ENCODE peak calls at places on chromosomes 6 and 20, in ten cellular contexts. One of them, this sample, is unnamed.

GRCh38 chr20:37354210-37355195 is 8.6 kb downstream of the SRC start:
- DNase-seq in MM.1S: no peak
- DNase-seq in thyroid gland: no peak
- DNase-seq in left lung: peak; percentile 22
- DNase-seq in IMR-90: no peak
- DNase-seq in tibial nerve: no peak
- DNase-seq in brain microvascular endothelial cell: no peak
- DNase-seq in left ventricle myocardium inferior: no peak
- DNase-seq in prostate gland: no peak
- DNase-seq in ascending aorta: no peak
- DNase-seq in this sample: no peak

GRCh38 chr20:24634855-24635254 is 165.4 kb downstream of the SYNDIG1 start:
- DNase-seq in thyroid gland: peak; percentile 55
- DNase-seq in tibial nerve: no peak
- DNase-seq in left lung: no peak
- DNase-seq in prostate gland: no peak
- DNase-seq in left ventricle myocardium inferior: no peak
- DNase-seq in ascending aorta: no peak
- DNase-seq in brain microvascular endothelial cell: peak; percentile 81
- DNase-seq in IMR-90: peak; percentile 94
- DNase-seq in MM.1S: no peak
- DNase-seq in this sample: peak; percentile 23

GRCh38 chr6:53095716-53096115 is 30.5 kb downstream of the FBXO9 start:
- DNase-seq in brain microvascular endothelial cell: no peak
- DNase-seq in ascending aorta: no peak
- DNase-seq in IMR-90: peak; percentile 64
- DNase-seq in thyroid gland: no peak
- DNase-seq in tibial nerve: no peak
- DNase-seq in left lung: no peak
- DNase-seq in MM.1S: no peak
- DNase-seq in prostate gland: no peak
- DNase-seq in left ventricle myocardium inferior: no peak
- DNase-seq in this sample: no peak

GRCh38 chr6:117007659-117008058 is 130.6 kb downstream of the RFX6 start:
- DNase-seq in brain microvascular endothelial cell: no peak
- DNase-seq in left lung: no peak
- DNase-seq in prostate gland: no peak
- DNase-seq in thyroid gland: no peak
- DNase-seq in IMR-90: no peak
- DNase-seq in left ventricle myocardium inferior: no peak
- DNase-seq in tibial nerve: no peak
- DNase-seq in ascending aorta: no peak
- DNase-seq in MM.1S: no peak
- DNase-seq in this sample: no peak

GRCh38 chr6:166025149-166025898 is 142.3 kb downstream of the TBXT start:
- DNase-seq in prostate gland: no peak
- DNase-seq in MM.1S: no peak
- DNase-seq in tibial nerve: no peak
- DNase-seq in brain microvascular endothelial cell: peak; percentile 92
- DNase-seq in thyroid gland: peak; percentile 91
- DNase-seq in IMR-90: peak; percentile 91
- DNase-seq in left lung: no peak
- DNase-seq in left ventricle myocardium inferior: peak; percentile 36
- DNase-seq in ascending aorta: no peak
- DNase-seq in this sample: no peak

GRCh38 chr6:6635869-6636268 is 47.3 kb downstream of the LY86 start:
- DNase-seq in IMR-90: no peak
- DNase-seq in tibial nerve: no peak
- DNase-seq in left ventricle myocardium inferior: no peak
- DNase-seq in left lung: no peak
- DNase-seq in thyroid gland: no peak
- DNase-seq in brain microvascular endothelial cell: no peak
- DNase-seq in MM.1S: no peak
- DNase-seq in ascending aorta: no peak
- DNase-seq in prostate gland: no peak
- DNase-seq in this sample: no peak

GRCh38 chr6:134173936-134174789 is 121.7 kb upstream of the SLC2A12 start:
- DNase-seq in MM.1S: peak; percentile 80
- DNase-seq in tibial nerve: peak; percentile 96
- DNase-seq in left ventricle myocardium inferior: peak; percentile 83
- DNase-seq in ascending aorta: no peak
- DNase-seq in thyroid gland: peak; percentile 88
- DNase-seq in left lung: peak; percentile 82
- DNase-seq in brain microvascular endothelial cell: peak; percentile 75
- DNase-seq in prostate gland: peak; percentile 82
- DNase-seq in IMR-90: peak; percentile 83
- DNase-seq in this sample: peak; percentile 65

GRCh38 chr20:61448396-61448795 is 196.3 kb downstream of the CDH4 start:
- DNase-seq in tibial nerve: no peak
- DNase-seq in IMR-90: no peak
- DNase-seq in left ventricle myocardium inferior: no peak
- DNase-seq in brain microvascular endothelial cell: no peak
- DNase-seq in left lung: no peak
- DNase-seq in ascending aorta: no peak
- DNase-seq in MM.1S: no peak
- DNase-seq in prostate gland: no peak
- DNase-seq in thyroid gland: no peak
- DNase-seq in this sample: no peak

GRCh38 chr6:112348891-112349736 is 2.0 kb downstream of the RFPL4B start:
- DNase-seq in brain microvascular endothelial cell: no peak
- DNase-seq in thyroid gland: no peak
- DNase-seq in MM.1S: no peak
- DNase-seq in left lung: no peak
- DNase-seq in tibial nerve: no peak
- DNase-seq in prostate gland: no peak
- DNase-seq in ascending aorta: no peak
- DNase-seq in left ventricle myocardium inferior: no peak
- DNase-seq in IMR-90: no peak
- DNase-seq in this sample: no peak

GRCh38 chr6:2531426-2532208 is 219.1 kb downstream of the MYLK4 start:
- DNase-seq in brain microvascular endothelial cell: peak; percentile 88
- DNase-seq in left lung: no peak
- DNase-seq in IMR-90: peak; percentile 94
- DNase-seq in left ventricle myocardium inferior: no peak
- DNase-seq in thyroid gland: no peak
- DNase-seq in ascending aorta: no peak
- DNase-seq in MM.1S: no peak
- DNase-seq in tibial nerve: no peak
- DNase-seq in prostate gland: no peak
- DNase-seq in this sample: peak; percentile 31

GRCh38 chr6:36874443-36875249 is at the start of gene PPIL1:
- DNase-seq in thyroid gland: peak; percentile 81
- DNase-seq in IMR-90: peak; percentile 90
- DNase-seq in prostate gland: peak; percentile 75
- DNase-seq in MM.1S: peak; percentile 88
- DNase-seq in left lung: peak; percentile 78
- DNase-seq in left ventricle myocardium inferior: peak; percentile 78
- DNase-seq in brain microvascular endothelial cell: peak; percentile 85
- DNase-seq in tibial nerve: peak; percentile 77
- DNase-seq in ascending aorta: peak; percentile 29
- DNase-seq in this sample: peak; percentile 94

GRCh38 chr6:38192011-38192410 is 372.5 kb downstream of the ZFAND3 start:
- DNase-seq in prostate gland: no peak
- DNase-seq in brain microvascular endothelial cell: no peak
- DNase-seq in tibial nerve: no peak
- DNase-seq in left ventricle myocardium inferior: no peak
- DNase-seq in thyroid gland: no peak
- DNase-seq in ascending aorta: no peak
- DNase-seq in IMR-90: no peak
- DNase-seq in MM.1S: no peak
- DNase-seq in left lung: no peak
- DNase-seq in this sample: no peak

GRCh38 chr6:127131772-127132171 is 13.3 kb downstream of the RSPO3 start:
- DNase-seq in prostate gland: no peak
- DNase-seq in MM.1S: no peak
- DNase-seq in left ventricle myocardium inferior: no peak
- DNase-seq in tibial nerve: no peak
- DNase-seq in ascending aorta: no peak
- DNase-seq in IMR-90: no peak
- DNase-seq in left lung: no peak
- DNase-seq in thyroid gland: no peak
- DNase-seq in brain microvascular endothelial cell: no peak
- DNase-seq in this sample: no peak

GRCh38 chr6:127124196-127124595 is 5.7 kb downstream of the RSPO3 start:
- DNase-seq in left ventricle myocardium inferior: no peak
- DNase-seq in left lung: no peak
- DNase-seq in tibial nerve: no peak
- DNase-seq in MM.1S: no peak
- DNase-seq in ascending aorta: no peak
- DNase-seq in thyroid gland: no peak
- DNase-seq in IMR-90: no peak
- DNase-seq in prostate gland: no peak
- DNase-seq in brain microvascular endothelial cell: no peak
- DNase-seq in this sample: no peak

GRCh38 chr6:127131275-127131674 is 12.8 kb downstream of the RSPO3 start:
- DNase-seq in ascending aorta: no peak
- DNase-seq in left ventricle myocardium inferior: no peak
- DNase-seq in prostate gland: no peak
- DNase-seq in left lung: no peak
- DNase-seq in tibial nerve: no peak
- DNase-seq in thyroid gland: no peak
- DNase-seq in brain microvascular endothelial cell: no peak
- DNase-seq in MM.1S: no peak
- DNase-seq in IMR-90: no peak
- DNase-seq in this sample: no peak

GRCh38 chr6:127129281-127129680 is 10.8 kb downstream of the RSPO3 start:
- DNase-seq in left lung: no peak
- DNase-seq in IMR-90: no peak
- DNase-seq in prostate gland: no peak
- DNase-seq in brain microvascular endothelial cell: no peak
- DNase-seq in thyroid gland: no peak
- DNase-seq in ascending aorta: no peak
- DNase-seq in MM.1S: no peak
- DNase-seq in left ventricle myocardium inferior: no peak
- DNase-seq in tibial nerve: no peak
- DNase-seq in this sample: no peak

GRCh38 chr6:127128066-127128465 is 9.6 kb downstream of the RSPO3 start:
- DNase-seq in left ventricle myocardium inferior: no peak
- DNase-seq in ascending aorta: no peak
- DNase-seq in IMR-90: no peak
- DNase-seq in brain microvascular endothelial cell: no peak
- DNase-seq in left lung: no peak
- DNase-seq in MM.1S: no peak
- DNase-seq in thyroid gland: no peak
- DNase-seq in tibial nerve: no peak
- DNase-seq in prostate gland: no peak
- DNase-seq in this sample: no peak
- TF ChIP-seq CTCF in left ventricle myocardium inferior: no peak
- TF ChIP-seq CTCF in ascending aorta: no peak
- TF ChIP-seq CTCF in IMR-90: no peak
- TF ChIP-seq CTCF in brain microvascular endothelial cell: no peak
- TF ChIP-seq CTCF in left lung: no peak
- TF ChIP-seq CTCF in MM.1S: no peak
- TF ChIP-seq CTCF in thyroid gland: no peak
- TF ChIP-seq CTCF in tibial nerve: no peak
- TF ChIP-seq CTCF in prostate gland: no peak
- TF ChIP-seq CTCF in this sample: no peak

DNA sequence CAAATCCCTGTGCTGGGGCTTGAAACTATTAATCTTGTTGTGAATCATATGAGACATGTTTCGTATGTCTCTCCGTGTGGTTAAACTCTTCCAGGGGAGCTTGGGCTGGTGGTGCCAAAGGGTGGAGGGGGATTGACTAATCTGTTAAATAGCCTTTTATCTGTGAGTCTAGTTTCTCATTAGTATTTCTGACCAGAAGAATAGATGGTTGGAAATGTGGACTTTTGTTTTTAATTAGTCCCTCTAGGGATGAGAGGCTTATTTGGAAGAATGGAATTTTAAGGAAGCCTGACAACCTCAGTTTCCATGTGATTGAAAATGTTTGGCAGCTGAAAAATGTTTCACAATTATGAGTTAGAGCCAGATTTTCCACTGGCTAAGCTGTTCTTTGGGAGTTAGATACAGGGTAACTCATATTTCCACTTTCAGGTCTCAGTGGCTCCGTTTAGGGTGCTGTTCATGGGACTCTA is 117.3 kb downstream of the BCKDHB start:
- DNase-seq in MM.1S: no peak
- DNase-seq in IMR-90: no peak
- DNase-seq in ascending aorta: no peak
- DNase-seq in thyroid gland: no peak
- DNase-seq in prostate gland: no peak
- DNase-seq in left lung: no peak
- DNase-seq in left ventricle myocardium inferior: no peak
- DNase-seq in tibial nerve: no peak
- DNase-seq in brain microvascular endothelial cell: no peak
- DNase-seq in this sample: no peak
- H3K27ac ChIP-seq in MM.1S: no peak overlapping the region
- H3K27ac ChIP-seq in IMR-90: no peak overlapping the region
- H3K27ac ChIP-seq in ascending aorta: no peak overlapping the region
- H3K27ac ChIP-seq in thyroid gland: no peak overlapping the region
- H3K27ac ChIP-seq in prostate gland: no peak overlapping the region
- H3K27ac ChIP-seq in left lung: no peak overlapping the region
- H3K27ac ChIP-seq in left ventricle myocardium inferior: peak overlapping the region; percentile 10
- H3K27ac ChIP-seq in tibial nerve: peak overlapping the region; percentile 4
- H3K27ac ChIP-seq in brain microvascular endothelial cell: no peak overlapping the region
- H3K27ac ChIP-seq in this sample: no peak overlapping the region

GRCh38 chr6:41302638-41303037 is 16.2 kb upstream of the TREM1 start:
- DNase-seq in IMR-90: no peak
- DNase-seq in tibial nerve: no peak
- DNase-seq in thyroid gland: no peak
- DNase-seq in brain microvascular endothelial cell: no peak
- DNase-seq in left ventricle myocardium inferior: no peak
- DNase-seq in left lung: no peak
- DNase-seq in MM.1S: no peak
- DNase-seq in prostate gland: no peak
- DNase-seq in ascending aorta: no peak
- DNase-seq in this sample: no peak

GRCh38 chr6:41306187-41306854 is 19.8 kb upstream of the TREM1 start:
- DNase-seq in MM.1S: peak; percentile 56
- DNase-seq in tibial nerve: peak; percentile 58
- DNase-seq in thyroid gland: peak; percentile 61
- DNase-seq in brain microvascular endothelial cell: peak; percentile 23
- DNase-seq in ascending aorta: no peak
- DNase-seq in prostate gland: peak; percentile 61
- DNase-seq in IMR-90: peak; percentile 49
- DNase-seq in left lung: no peak
- DNase-seq in left ventricle myocardium inferior: no peak
- DNase-seq in this sample: peak; percentile 67
- TF ChIP-seq CTCF in MM.1S: peak; percentile 55
- TF ChIP-seq CTCF in tibial nerve: peak; percentile 45
- TF ChIP-seq CTCF in thyroid gland: peak; percentile 28
- TF ChIP-seq CTCF in brain microvascular endothelial cell: peak; percentile 72
- TF ChIP-seq CTCF in ascending aorta: peak; percentile 46
- TF ChIP-seq CTCF in prostate gland: peak; percentile 62
- TF ChIP-seq CTCF in IMR-90: peak; percentile 59
- TF ChIP-seq CTCF in left lung: peak; percentile 69
- TF ChIP-seq CTCF in left ventricle myocardium inferior: peak; percentile 68
- TF ChIP-seq CTCF in this sample: peak; percentile 65

DNA sequence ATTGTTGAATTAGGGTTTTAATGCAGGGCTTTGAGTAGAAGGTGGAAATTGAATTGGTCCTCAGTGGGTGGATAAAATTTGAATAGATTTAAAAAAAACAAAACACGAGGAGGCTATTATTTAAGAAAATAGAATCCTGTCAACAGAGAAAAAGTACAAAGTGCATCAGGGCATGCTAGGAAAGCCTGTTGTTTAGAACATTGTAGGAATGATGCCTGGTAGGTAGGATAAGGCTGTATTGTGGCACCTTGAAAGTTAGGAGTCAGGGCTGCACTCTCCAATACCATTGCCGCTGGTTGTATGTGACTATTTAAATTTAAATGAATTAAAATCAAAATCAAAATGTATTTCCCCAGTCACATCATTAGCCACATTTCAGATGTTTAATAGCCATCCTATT is 363.9 kb downstream of the UTRN start:
- DNase-seq in IMR-90: no peak
- DNase-seq in tibial nerve: no peak
- DNase-seq in left ventricle myocardium inferior: no peak
- DNase-seq in MM.1S: no peak
- DNase-seq in thyroid gland: no peak
- DNase-seq in prostate gland: no peak
- DNase-seq in brain microvascular endothelial cell: no peak
- DNase-seq in ascending aorta: no peak
- DNase-seq in left lung: no peak
- DNase-seq in this sample: no peak
- H3K27ac ChIP-seq in IMR-90: no peak overlapping the region
- H3K27ac ChIP-seq in tibial nerve: no peak overlapping the region
- H3K27ac ChIP-seq in left ventricle myocardium inferior: no peak overlapping the region
- H3K27ac ChIP-seq in MM.1S: no peak overlapping the region
- H3K27ac ChIP-seq in thyroid gland: no peak overlapping the region
- H3K27ac ChIP-seq in prostate gland: no peak overlapping the region
- H3K27ac ChIP-seq in brain microvascular endothelial cell: no peak overlapping the region
- H3K27ac ChIP-seq in ascending aorta: no peak overlapping the region
- H3K27ac ChIP-seq in left lung: no peak overlapping the region
- H3K27ac ChIP-seq in this sample: no peak overlapping the region